ENCODE peak calls at places on chromosomes 7 and 10, in six cellular contexts. G, U, N, E, Z and B are unnamed samples. For H3K36me3, the result is how much of the 10 kb centered on the place peaks cover.

GRCh38 chr7:155727616-155728015 is 83.2 kb downstream of the RBM33 start:
- DNase-seq in G (no peak), U (no peak), N (no peak), E (no peak), Z (no peak), B (no peak)

GRCh38 chr10:50396491-50397311 is 145.4 kb upstream of the ASAH2 start:
- DNase-seq in G (no peak), U (peak), N (no peak), E (no peak), Z (peak), B (peak)

GRCh38 chr7:156640949-156641485 is 443 bp downstream of the RNF32 start:
- DNase-seq in G (no peak), U (peak), N (no peak), E (no peak), Z (peak), B (no peak)

GRCh38 chr10:53521081-53521480 is 748.5 kb upstream of the MBL2 start:
- DNase-seq in G (no peak), U (no peak), N (no peak), E (no peak), Z (no peak), B (no peak)

GRCh38 chr10:27783660-27784059 is 38.0 kb upstream of the MKX start:
- DNase-seq in G (no peak), U (peak), N (no peak), E (peak), Z (peak), B (peak)

GRCh38 chr7:46129831-46130230 is 208.8 kb upstream of the IGFBP3 start:
- DNase-seq in G (no peak), U (no peak), N (no peak), E (peak), Z (no peak), B (no peak)

GRCh38 chr7:117098457-117098856 is 145.2 kb downstream of the ST7 start:
- DNase-seq in G (peak), U (peak), N (no peak), E (no peak), Z (peak), B (no peak)

GRCh38 chr7:108034586-108034985 is 31.6 kb upstream of the LAMB1 start:
- DNase-seq in G (no peak), U (no peak), N (no peak), E (peak), Z (peak), B (no peak)

GRCh38 chr10:13120786-13121499 is 21.0 kb downstream of the OPTN start:
- DNase-seq in G (no peak), U (peak), N (no peak), E (no peak), Z (peak), B (no peak)

GRCh38 chr10:111100198-111100597 is 23.4 kb downstream of the ADRA2A start:
- DNase-seq in G (no peak), U (no peak), N (peak), E (no peak), Z (no peak), B (no peak)

GRCh38 chr10:16777473-16778370 is 39.5 kb downstream of the RSU1 start:
- DNase-seq in G (peak), U (peak), N (no peak), E (peak), Z (peak), B (peak)

GRCh38 chr10:33386926-33387325 is 52.5 kb upstream of the NRP1 start:
- DNase-seq in G (no peak), U (peak), N (no peak), E (no peak), Z (peak), B (no peak)

GRCh38 chr10:49324711-49325110 is 25.7 kb downstream of the C10orf71 start:
- DNase-seq in G (no peak), U (peak), N (no peak), E (peak), Z (no peak), B (no peak)

GRCh38 chr7:101518348-101518747 is 110.7 kb downstream of the MYL10 start:
- DNase-seq in G (no peak), U (peak), N (no peak), E (no peak), Z (peak), B (no peak)

GRCh38 chr10:121296856-121297255 is 301.4 kb downstream of the FGFR2 start:
- DNase-seq in G (no peak), U (no peak), N (no peak), E (no peak), Z (no peak), B (no peak)

GRCh38 chr7:82419200-82419599 is 24.4 kb downstream of the CACNA2D1 start:
- DNase-seq in G (no peak), U (no peak), N (no peak), E (no peak), Z (no peak), B (no peak)

GRCh38 chr10:33133557-33133956 is 175.5 kb upstream of the ITGB1 start:
- DNase-seq in G (no peak), U (no peak), N (no peak), E (no peak), Z (no peak), B (no peak)

GRCh38 chr7:128200376-128200775 is 40.7 kb upstream of the LEP start:
- DNase-seq in G (no peak), U (no peak), N (no peak), E (no peak), Z (no peak), B (no peak)

GRCh38 chr10:119025776-119026175 is 3.7 kb upstream of the NANOS1 start:
- DNase-seq in G (no peak), U (no peak), N (peak), E (no peak), Z (no peak), B (no peak)

GRCh38 chr7:978049-978346 is 2.6 kb upstream of the COX19 start:
- DNase-seq in G (no peak), U (no peak), N (no peak), E (no peak), Z (no peak), B (no peak)

GRCh38 chr10:5888352-5888751 is 1.3 kb downstream of the ANKRD16 start:
- DNase-seq in G (no peak), U (peak), N (peak), E (no peak), Z (peak), B (no peak)

GRCh38 chr10:129365767-129366400 is 101.2 kb upstream of the MGMT start:
- DNase-seq in G (no peak), U (no peak), N (no peak), E (peak), Z (no peak), B (no peak)

GRCh38 chr10:65911431-65911830 is 1014.4 kb upstream of the LRRTM3 start:
- DNase-seq in G (no peak), U (no peak), N (no peak), E (no peak), Z (no peak), B (no peak)

GRCh38 chr10:110401401-110402076 is 96.2 kb upstream of the DUSP5 start:
- DNase-seq in G (no peak), U (no peak), N (no peak), E (no peak), Z (no peak), B (no peak)

GRCh38 chr7:99627513-99627912 is 10.8 kb downstream of the ZSCAN25 start:
- DNase-seq in G (no peak), U (no peak), N (no peak), E (no peak), Z (no peak), B (no peak)

GRCh38 chr7:99626661-99627060 is 9.9 kb downstream of the ZSCAN25 start:
- DNase-seq in G (no peak), U (no peak), N (peak), E (no peak), Z (no peak), B (no peak)

GRCh38 chr7:99625321-99625720 is 8.6 kb downstream of the ZSCAN25 start:
- DNase-seq in G (no peak), U (no peak), N (peak), E (no peak), Z (no peak), B (no peak)

GRCh38 chr7:99624487-99624886 is 7.7 kb downstream of the ZSCAN25 start:
- DNase-seq in G (no peak), U (no peak), N (peak), E (no peak), Z (no peak), B (no peak)

DNA sequence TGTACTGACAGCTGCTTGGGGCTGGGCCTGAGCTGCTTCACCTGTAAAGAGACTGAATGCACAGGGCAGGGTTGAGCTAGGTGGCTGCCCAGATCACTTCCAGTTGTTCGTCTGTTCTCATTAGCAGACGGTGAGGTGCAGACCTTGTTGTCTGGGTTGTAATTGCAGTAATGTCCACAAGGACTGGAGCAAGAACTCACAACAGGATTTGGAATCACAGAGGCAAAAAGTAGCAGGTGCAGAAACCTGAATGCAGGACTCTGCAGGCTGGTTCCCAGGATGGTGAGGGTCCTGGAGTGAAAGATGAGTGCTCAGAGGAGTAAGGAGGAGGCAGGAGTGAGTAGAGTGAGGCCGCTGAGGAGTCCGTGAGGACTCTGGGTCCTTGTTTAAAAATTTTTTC is 9.2 kb downstream of the ZSCAN25 start:
- DNase-seq in G (no peak), U (no peak), N (no peak), E (no peak), Z (no peak), B (no peak)
- H3K36me3 ChIP-seq in G (under half), U (half or more), N (half or more), E (under half), Z (half or more), B (under half)

GRCh38 chr10:71829171-71829570 is 21.9 kb downstream of the PSAP start:
- DNase-seq in G (no peak), U (peak), N (peak), E (no peak), Z (peak), B (no peak)

GRCh38 chr10:71828702-71829101 is 22.3 kb downstream of the PSAP start:
- DNase-seq in G (no peak), U (no peak), N (no peak), E (no peak), Z (no peak), B (no peak)

GRCh38 chr10:71830726-71831125 is 20.3 kb downstream of the PSAP start:
- DNase-seq in G (no peak), U (no peak), N (no peak), E (no peak), Z (no peak), B (no peak)

GRCh38 chr10:71825217-71825616 is 25.8 kb downstream of the PSAP start:
- DNase-seq in G (no peak), U (no peak), N (no peak), E (no peak), Z (no peak), B (no peak)

GRCh38 chr10:71827828-71828227 is 23.2 kb downstream of the PSAP start:
- DNase-seq in G (no peak), U (no peak), N (no peak), E (no peak), Z (no peak), B (no peak)
- H3K36me3 ChIP-seq in G (half or more), U (half or more), N (half or more), E (half or more), Z (half or more), B (under half)

DNA sequence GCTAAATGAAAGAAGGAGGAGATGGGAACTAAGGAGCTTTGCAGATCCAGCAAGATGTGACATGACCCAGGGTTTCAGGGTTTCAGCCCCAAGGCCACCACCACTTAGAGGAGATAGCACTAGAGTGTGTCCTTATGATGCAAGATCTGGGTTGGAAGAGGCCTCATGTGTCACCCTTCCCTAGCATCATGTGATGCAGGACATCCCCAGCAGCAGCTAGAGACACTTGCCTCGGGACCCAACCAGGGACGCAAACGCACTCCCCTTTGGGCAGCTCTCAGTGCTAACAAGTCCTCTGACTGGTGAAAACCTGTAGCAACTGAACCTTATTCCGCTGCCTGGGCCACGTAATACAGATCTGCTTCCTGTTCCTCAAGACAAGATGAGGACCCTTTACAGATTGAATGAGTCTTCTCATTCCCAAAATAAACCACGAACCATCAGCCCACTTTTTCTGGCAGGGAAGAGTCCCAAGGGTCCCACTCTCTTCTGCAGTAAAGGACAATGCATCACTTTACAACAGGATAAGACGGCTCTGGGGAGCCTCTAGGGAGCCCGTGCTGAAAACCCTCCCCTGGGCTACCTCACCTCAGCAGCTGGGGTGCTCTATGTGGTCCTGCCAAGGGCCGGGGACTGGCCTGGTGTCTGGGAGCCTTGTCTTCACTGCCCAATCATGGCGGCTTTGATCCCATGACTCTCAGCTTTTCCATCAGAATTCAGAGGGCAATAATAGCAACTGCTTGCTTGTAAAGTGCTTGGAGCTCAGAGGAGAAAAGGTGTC is 44.8 kb upstream of the GDF10 start:
- DNase-seq in G (no peak), U (no peak), N (no peak), E (no peak), Z (no peak), B (no peak)
- H3K36me3 ChIP-seq in G (under half), U (under half), N (under half), E (under half), Z (under half), B (under half)

GRCh38 chr10:73139251-73139650 is 28.6 kb downstream of the ECD start:
- DNase-seq in G (no peak), U (no peak), N (no peak), E (no peak), Z (no peak), B (no peak)
- H3K36me3 ChIP-seq in G (under half), U (half or more), N (half or more), E (under half), Z (half or more), B (under half)

GRCh38 chr10:124018886-124019525 is 74.4 kb downstream of the CHST15 start:
- DNase-seq in G (no peak), U (no peak), N (no peak), E (no peak), Z (no peak), B (no peak)
- H3K36me3 ChIP-seq in G (under half), U (under half), N (under half), E (under half), Z (under half), B (under half)